ENCODE peak calls at places on chromosomes 3 and 15, in ten cellular contexts. B, U, O, Y, H, Q, V, C, P and M are unnamed samples.

GRCh38 chr3:53550005-53550620 is 55.7 kb downstream of the CACNA1D start:
- DNase-seq in B (no peak), U (no peak), O (no peak), Y (no peak), H (no peak), Q (no peak), V (no peak), C (no peak), P (no peak), M (no peak)

GRCh38 chr3:17033516-17034168 is 148.9 kb downstream of the PLCL2 start:
- DNase-seq in B (no peak), U (no peak), O (no peak), Y (peak; percentile 18), H (peak; percentile 26), Q (peak; percentile 29), V (no peak), C (no peak), P (no peak), M (no peak)

GRCh38 chr3:44109997-44110396 is 131.7 kb upstream of the TOPAZ1 start:
- DNase-seq in B (no peak), U (peak; percentile 57), O (no peak), Y (no peak), H (peak; percentile 34), Q (no peak), V (no peak), C (no peak), P (no peak), M (no peak)

GRCh38 chr15:69703495-69704187 is 251.0 kb downstream of the RPLP1 start:
- DNase-seq in B (no peak), U (no peak), O (no peak), Y (no peak), H (no peak), Q (no peak), V (no peak), C (no peak), P (no peak), M (no peak)

GRCh38 chr3:122629763-122630162 is 50.9 kb upstream of the PARP14 start:
- DNase-seq in B (no peak), U (no peak), O (no peak), Y (no peak), H (no peak), Q (no peak), V (no peak), C (no peak), P (no peak), M (no peak)

GRCh38 chr3:65436580-65436979 is 602.1 kb downstream of the MAGI1 start:
- DNase-seq in B (no peak), U (no peak), O (no peak), Y (no peak), H (peak; percentile 11), Q (peak; percentile 11), V (peak; percentile 37), C (no peak), P (no peak), M (no peak)

GRCh38 chr15:95459288-95459687 is 871.2 kb upstream of the NR2F2 start:
- DNase-seq in B (peak; percentile 39), U (no peak), O (no peak), Y (no peak), H (no peak), Q (peak; percentile 72), V (no peak), C (no peak), P (no peak), M (peak; percentile 5)

GRCh38 chr3:4977001-4977888 is 2.0 kb upstream of the BHLHE40 start:
- DNase-seq in B (peak; percentile 95), U (no peak), O (peak; percentile 88), Y (peak; percentile 40), H (peak; percentile 89), Q (peak; percentile 63), V (no peak), C (peak; percentile 93), P (no peak), M (peak; percentile 91)